ENCODE peak calls at places on chromosomes 11 and 22, in ten cellular contexts. M is T-helper 2 cell; D is hypothalamus; F is substantia nigra; Y is retina; G is cardiac muscle cell; P is Peyer's patch; N is epithelial cell of esophagus; W is activated CD4-positive, alpha-beta T cell treated with anti-CD3 and anti-CD28 coated beads for 24 hours; T is stimulated activated CD8-positive, alpha-beta memory T cell treated with anti-CD3 and anti-CD28 coated beads, Interleukin-4, amount 100 ng/mL, for 48 hours. L is an unnamed sample.

GRCh38 chr22:45179276-45180049 is 15.7 kb downstream of the NUP50 start:
- DNase-seq in M (peak), D (no peak), F (no peak), Y (no peak), G (no peak), P (no peak), N (no peak), W (no peak), T (no peak), L (no peak)

GRCh38 chr11:59510917-59511589 is at the start of gene OR4D9:
- DNase-seq in M (peak), D (no peak), F (no peak), Y (no peak), G (no peak), P (no peak), N (no peak), W (no peak), T (no peak), L (no peak)

GRCh38 chr11:9091044-9091936 is at the start of gene SCUBE2:
- DNase-seq in M (no peak), D (no peak), F (no peak), Y (no peak), G (peak), P (peak), N (no peak), W (no peak), T (no peak), L (no peak)

GRCh38 chr11:110305169-110306018 is 9.0 kb upstream of the RDX start:
- DNase-seq in M (no peak), D (no peak), F (no peak), Y (no peak), G (no peak), P (no peak), N (peak), W (no peak), T (no peak), L (peak)

GRCh38 chr11:73762732-73763131 is 1.9 kb upstream of the RAB6A start:
- DNase-seq in M (no peak), D (no peak), F (no peak), Y (no peak), G (no peak), P (no peak), N (no peak), W (no peak), T (no peak), L (no peak)

GRCh38 chr22:49992921-49993648 is 19.5 kb downstream of the IL17REL start:
- DNase-seq in M (peak), D (peak), F (peak), Y (peak), G (peak), P (peak), N (peak), W (peak), T (peak), L (peak)

GRCh38 chr22:33723915-33724314 is 196.4 kb downstream of the LARGE1 start:
- DNase-seq in M (no peak), D (no peak), F (no peak), Y (no peak), G (no peak), P (no peak), N (no peak), W (no peak), T (no peak), L (no peak)

GRCh38 chr22:29343313-29343805 is 27.9 kb upstream of the RASL10A start:
- DNase-seq in M (no peak), D (no peak), F (no peak), Y (no peak), G (peak), P (no peak), N (peak), W (no peak), T (no peak), L (peak)

GRCh38 chr11:62925745-62926668 is 4.8 kb upstream of the CHRM1 start:
- DNase-seq in M (no peak), D (no peak), F (no peak), Y (peak), G (no peak), P (no peak), N (no peak), W (no peak), T (no peak), L (no peak)

GRCh38 chr11:15800121-15800800 is 556.1 kb downstream of the SOX6 start:
- DNase-seq in M (peak), D (peak), F (peak), Y (no peak), G (no peak), P (no peak), N (peak), W (no peak), T (peak), L (peak)

GRCh38 chr11:71215372-71215965 is 36.9 kb downstream of the SHANK2 start:
- DNase-seq in M (no peak), D (no peak), F (no peak), Y (no peak), G (no peak), P (no peak), N (no peak), W (no peak), T (no peak), L (no peak)

GRCh38 chr11:122192634-122193245 is 76.7 kb upstream of the BLID start:
- DNase-seq in M (peak), D (no peak), F (no peak), Y (no peak), G (no peak), P (no peak), N (no peak), W (no peak), T (no peak), L (peak)

GRCh38 chr11:87187930-87188329 is 150.2 kb downstream of the TMEM135 start:
- DNase-seq in M (no peak), D (no peak), F (no peak), Y (no peak), G (no peak), P (no peak), N (no peak), W (no peak), T (no peak), L (no peak)

GRCh38 chr11:104668797-104669463 is 229.3 kb downstream of the CASP12 start:
- DNase-seq in M (peak), D (no peak), F (no peak), Y (no peak), G (no peak), P (no peak), N (peak), W (no peak), T (no peak), L (peak)

GRCh38 chr11:68025047-68025446 is 5.4 kb upstream of the NDUFS8 start:
- DNase-seq in M (peak), D (no peak), F (no peak), Y (no peak), G (no peak), P (no peak), N (no peak), W (no peak), T (no peak), L (no peak)

GRCh38 chr11:27786864-27787263 is 86.6 kb upstream of the BDNF start:
- DNase-seq in M (no peak), D (no peak), F (no peak), Y (no peak), G (no peak), P (no peak), N (no peak), W (no peak), T (no peak), L (no peak)

GRCh38 chr22:39598017-39598965 is 27.7 kb downstream of the CACNA1I start:
- DNase-seq in M (peak), D (no peak), F (no peak), Y (no peak), G (peak), P (peak), N (peak), W (peak), T (peak), L (peak)

GRCh38 chr22:47171441-47172221 is 409.2 kb downstream of the TBC1D22A start:
- DNase-seq in M (no peak), D (no peak), F (no peak), Y (no peak), G (no peak), P (peak), N (no peak), W (no peak), T (no peak), L (no peak)

GRCh38 chr22:25068701-25069100 is 116.2 kb downstream of the KIAA1671 start:
- DNase-seq in M (peak), D (no peak), F (no peak), Y (no peak), G (no peak), P (no peak), N (no peak), W (no peak), T (peak), L (no peak)

GRCh38 chr11:67048515-67048914 is 8.1 kb upstream of the RHOD start:
- DNase-seq in M (no peak), D (no peak), F (no peak), Y (no peak), G (no peak), P (no peak), N (no peak), W (no peak), T (no peak), L (no peak)

GRCh38 chr11:109853156-109853776 is 239.9 kb upstream of the ZC3H12C start:
- DNase-seq in M (peak), D (no peak), F (no peak), Y (no peak), G (peak), P (no peak), N (peak), W (no peak), T (no peak), L (peak)

GRCh38 chr11:62928011-62928410 is 6.8 kb upstream of the CHRM1 start:
- DNase-seq in M (no peak), D (no peak), F (no peak), Y (no peak), G (no peak), P (no peak), N (no peak), W (no peak), T (no peak), L (no peak)

GRCh38 chr11:20205807-20206206 is 45.5 kb upstream of the DBX1 start:
- DNase-seq in M (no peak), D (no peak), F (no peak), Y (no peak), G (no peak), P (no peak), N (no peak), W (no peak), T (no peak), L (no peak)

GRCh38 chr11:72814831-72815618 is 814 bp downstream of the ATG16L2 start:
- DNase-seq in M (peak), D (no peak), F (no peak), Y (no peak), G (peak), P (no peak), N (peak), W (no peak), T (peak), L (peak)

GRCh38 chr11:101745756-101746155 is 161.9 kb upstream of the TRPC6 start:
- DNase-seq in M (no peak), D (no peak), F (no peak), Y (no peak), G (no peak), P (no peak), N (no peak), W (no peak), T (no peak), L (no peak)

GRCh38 chr22:36252754-36253522 is at the start of gene APOL1:
- DNase-seq in M (peak), D (no peak), F (no peak), Y (no peak), G (no peak), P (peak), N (no peak), W (peak), T (peak), L (peak)

GRCh38 chr11:747176-748006 is at the start of gene TALDO1:
- DNase-seq in M (peak), D (peak), F (peak), Y (peak), G (peak), P (peak), N (peak), W (peak), T (peak), L (peak)

GRCh38 chr22:40817737-40818136 is 1.4 kb downstream of the SLC25A17 start:
- DNase-seq in M (no peak), D (no peak), F (no peak), Y (no peak), G (no peak), P (no peak), N (no peak), W (no peak), T (no peak), L (no peak)

GRCh38 chr22:35914665-35915476 is 113.8 kb downstream of the RBFOX2 start:
- DNase-seq in M (no peak), D (peak), F (peak), Y (peak), G (peak), P (no peak), N (peak), W (no peak), T (no peak), L (peak)

GRCh38 chr11:112023104-112023503 is 2.1 kb upstream of the DLAT start:
- DNase-seq in M (no peak), D (no peak), F (no peak), Y (no peak), G (peak), P (no peak), N (no peak), W (no peak), T (no peak), L (no peak)